ENCODE peak calls at places on chromosomes 4 and X, in five cellular contexts. K, Q, F, W and X are unnamed samples.

GRCh38 chrX:9433596-9433995 is 31.3 kb upstream of the TBL1X start:
- DNase-seq in K (no peak), Q (no peak), F (no peak), W (no peak), X (no peak)

GRCh38 chr4:19300213-19300612 is 951.5 kb upstream of the SLIT2 start:
- DNase-seq in K (no peak), Q (peak; percentile 57), F (no peak), W (no peak), X (no peak)

GRCh38 chrX:85221361-85221760 is 22.2 kb downstream of the SATL1 start:
- DNase-seq in K (no peak), Q (no peak), F (no peak), W (no peak), X (no peak)

GRCh38 chr4:128249787-128250668 is 37.6 kb downstream of the PGRMC2 start:
- DNase-seq in K (no peak), Q (no peak), F (no peak), W (no peak), X (no peak)

GRCh38 chr4:82268050-82268825 is 105.6 kb downstream of the HNRNPD start:
- DNase-seq in K (peak; percentile 97), Q (peak; percentile 15), F (peak; percentile 41), W (no peak), X (no peak)

GRCh38 chr4:81405900-81406401 is 65.8 kb downstream of the RASGEF1B start:
- DNase-seq in K (peak; percentile 95), Q (peak; percentile 43), F (peak; percentile 88), W (no peak), X (no peak)

GRCh38 chrX:23981222-23981621 is 45.8 kb downstream of the KLHL15 start:
- DNase-seq in K (no peak), Q (no peak), F (no peak), W (no peak), X (no peak)

GRCh38 chr4:70902577-70903281 is 560 bp downstream of the MOB1B start:
- DNase-seq in K (peak; percentile 63), Q (no peak), F (no peak), W (no peak), X (no peak)

GRCh38 chr4:188783160-188783559 is 643.9 kb downstream of the TRIML1 start:
- DNase-seq in K (no peak), Q (no peak), F (no peak), W (no peak), X (no peak)

GRCh38 chr4:69759189-69759604 is 1.2 kb downstream of the SULT1B1 start:
- DNase-seq in K (peak; percentile 4), Q (no peak), F (no peak), W (no peak), X (no peak)

GRCh38 chrX:71118985-71119535 is 664 bp downstream of the MED12 start:
- DNase-seq in K (no peak), Q (no peak), F (no peak), W (no peak), X (no peak)

GRCh38 chr4:73452953-73453700 is 17.1 kb downstream of the AFP start:
- DNase-seq in K (no peak), Q (no peak), F (no peak), W (no peak), X (no peak)

GRCh38 chr4:139734201-139734874 is 68.7 kb downstream of the MGST2 start:
- DNase-seq in K (no peak), Q (no peak), F (peak; percentile 33), W (no peak), X (no peak)

GRCh38 chr4:105630670-105631655 is 77.5 kb downstream of the INTS12 start:
- DNase-seq in K (no peak), Q (no peak), F (no peak), W (no peak), X (no peak)

GRCh38 chr4:125658773-125659172 is 344.0 kb downstream of the FAT4 start:
- DNase-seq in K (no peak), Q (no peak), F (no peak), W (no peak), X (no peak)

GRCh38 chrX:132009344-132009743 is 13.8 kb upstream of the STK26 start:
- DNase-seq in K (no peak), Q (no peak), F (no peak), W (no peak), X (no peak)

GRCh38 chrX:153635788-153636668 is 11.0 kb upstream of the DUSP9 start:
- DNase-seq in K (peak; percentile 52), Q (no peak), F (no peak), W (no peak), X (no peak)

GRCh38 chr4:5746829-5747745 is 36.1 kb downstream of the EVC start:
- DNase-seq in K (no peak), Q (peak; percentile 35), F (no peak), W (no peak), X (no peak)

GRCh38 chr4:100168521-100168920 is 21.7 kb downstream of the DDIT4L start:
- DNase-seq in K (no peak), Q (no peak), F (no peak), W (no peak), X (no peak)

GRCh38 chr4:76780781-76781697 is 116.9 kb downstream of the SOWAHB start:
- DNase-seq in K (no peak), Q (no peak), F (no peak), W (no peak), X (no peak)

GRCh38 chr4:74624351-74625151 is 169.8 kb downstream of the BTC start:
- DNase-seq in K (peak; percentile 62), Q (peak; percentile 91), F (no peak), W (no peak), X (no peak)

GRCh38 chrX:148592595-148592994 is 92.2 kb downstream of the AFF2 start:
- DNase-seq in K (no peak), Q (no peak), F (no peak), W (no peak), X (no peak)